ENCODE peak calls at places on chromosomes 12 and 14, in ten cellular contexts. One of them, this sample, is unnamed.
A peak's percentile ranks its signal among the peaks of the same experiment; 100 is the strongest.

GRCh38 chr12:18246057-18246456 is 15.3 kb upstream of the PIK3C2G start:
- DNase-seq in pancreas: no peak
- DNase-seq in HepG2: no peak
- DNase-seq in heart right ventricle: no peak
- DNase-seq in PC-9: no peak
- DNase-seq in CD8-positive, alpha-beta T cell: no peak
- DNase-seq in tibial nerve: no peak
- DNase-seq in astrocyte: no peak
- DNase-seq in cardiac muscle cell: no peak
- DNase-seq in lower lobe of right lung: no peak
- DNase-seq in this sample: no peak

GRCh38 chr12:57138526-57139272 is 8.7 kb downstream of the LRP1-AS start:
- DNase-seq in heart right ventricle: peak; percentile 82
- DNase-seq in pancreas: no peak
- DNase-seq in tibial nerve: peak; percentile 86
- DNase-seq in CD8-positive, alpha-beta T cell: no peak
- DNase-seq in PC-9: no peak
- DNase-seq in HepG2: peak; percentile 83
- DNase-seq in cardiac muscle cell: no peak
- DNase-seq in astrocyte: no peak
- DNase-seq in lower lobe of right lung: peak; percentile 85
- DNase-seq in this sample: peak; percentile 91

GRCh38 chr12:113184900-113185179 is 438 bp downstream of the DDX54 start:
- DNase-seq in CD8-positive, alpha-beta T cell: peak; percentile 90
- DNase-seq in astrocyte: no peak
- DNase-seq in cardiac muscle cell: peak; percentile 89
- DNase-seq in tibial nerve: peak; percentile 86
- DNase-seq in PC-9: peak; percentile 79
- DNase-seq in lower lobe of right lung: peak; percentile 92
- DNase-seq in heart right ventricle: peak; percentile 88
- DNase-seq in pancreas: peak; percentile 87
- DNase-seq in HepG2: peak; percentile 84
- DNase-seq in this sample: peak; percentile 92

GRCh38 chr12:71782007-71782406 is 27.3 kb downstream of the RAB21 start:
- DNase-seq in PC-9: no peak
- DNase-seq in lower lobe of right lung: no peak
- DNase-seq in heart right ventricle: no peak
- DNase-seq in cardiac muscle cell: no peak
- DNase-seq in CD8-positive, alpha-beta T cell: no peak
- DNase-seq in HepG2: no peak
- DNase-seq in tibial nerve: no peak
- DNase-seq in astrocyte: no peak
- DNase-seq in pancreas: no peak
- DNase-seq in this sample: no peak

GRCh38 chr12:53098354-53098981 is 1.0 kb downstream of the IGFBP6 start:
- DNase-seq in lower lobe of right lung: no peak
- DNase-seq in PC-9: peak; percentile 50
- DNase-seq in cardiac muscle cell: no peak
- DNase-seq in pancreas: no peak
- DNase-seq in HepG2: no peak
- DNase-seq in astrocyte: peak; percentile 71
- DNase-seq in CD8-positive, alpha-beta T cell: no peak
- DNase-seq in tibial nerve: peak; percentile 55
- DNase-seq in heart right ventricle: no peak
- DNase-seq in this sample: no peak

GRCh38 chr12:2689879-2690278 is 104.9 kb upstream of the FKBP4 start:
- DNase-seq in CD8-positive, alpha-beta T cell: no peak
- DNase-seq in cardiac muscle cell: no peak
- DNase-seq in pancreas: no peak
- DNase-seq in PC-9: no peak
- DNase-seq in lower lobe of right lung: no peak
- DNase-seq in astrocyte: no peak
- DNase-seq in heart right ventricle: no peak
- DNase-seq in HepG2: no peak
- DNase-seq in tibial nerve: no peak
- DNase-seq in this sample: no peak

GRCh38 chr14:61561144-61561543 is 134.2 kb upstream of the HIF1A start:
- DNase-seq in tibial nerve: no peak
- DNase-seq in CD8-positive, alpha-beta T cell: no peak
- DNase-seq in astrocyte: peak; percentile 61
- DNase-seq in cardiac muscle cell: no peak
- DNase-seq in HepG2: peak; percentile 42
- DNase-seq in lower lobe of right lung: no peak
- DNase-seq in heart right ventricle: no peak
- DNase-seq in pancreas: no peak
- DNase-seq in PC-9: peak; percentile 86
- DNase-seq in this sample: no peak

GRCh38 chr12:124588689-124589318 is 21.4 kb upstream of the NCOR2 start:
- DNase-seq in astrocyte: peak; percentile 81
- DNase-seq in tibial nerve: peak; percentile 67
- DNase-seq in lower lobe of right lung: no peak
- DNase-seq in cardiac muscle cell: no peak
- DNase-seq in HepG2: no peak
- DNase-seq in pancreas: no peak
- DNase-seq in heart right ventricle: no peak
- DNase-seq in PC-9: no peak
- DNase-seq in CD8-positive, alpha-beta T cell: no peak
- DNase-seq in this sample: peak; percentile 72

GRCh38 chr14:30195946-30196345 is 268.3 kb upstream of the PRKD1 start:
- DNase-seq in pancreas: no peak
- DNase-seq in astrocyte: peak; percentile 90
- DNase-seq in tibial nerve: no peak
- DNase-seq in lower lobe of right lung: no peak
- DNase-seq in CD8-positive, alpha-beta T cell: no peak
- DNase-seq in cardiac muscle cell: no peak
- DNase-seq in HepG2: no peak
- DNase-seq in PC-9: no peak
- DNase-seq in heart right ventricle: no peak
- DNase-seq in this sample: no peak

GRCh38 chr12:121794532-121795028 is 1.1 kb upstream of the RHOF start:
- DNase-seq in astrocyte: no peak
- DNase-seq in tibial nerve: no peak
- DNase-seq in pancreas: peak; percentile 70
- DNase-seq in cardiac muscle cell: no peak
- DNase-seq in HepG2: no peak
- DNase-seq in heart right ventricle: no peak
- DNase-seq in PC-9: no peak
- DNase-seq in CD8-positive, alpha-beta T cell: no peak
- DNase-seq in lower lobe of right lung: no peak
- DNase-seq in this sample: peak; percentile 76

GRCh38 chr12:51262758-51263177 is 7.4 kb downstream of the SMAGP start:
- DNase-seq in HepG2: no peak
- DNase-seq in heart right ventricle: no peak
- DNase-seq in PC-9: no peak
- DNase-seq in astrocyte: peak; percentile 33
- DNase-seq in tibial nerve: peak; percentile 25
- DNase-seq in cardiac muscle cell: peak; percentile 20
- DNase-seq in pancreas: peak; percentile 89
- DNase-seq in CD8-positive, alpha-beta T cell: no peak
- DNase-seq in lower lobe of right lung: peak; percentile 58
- DNase-seq in this sample: no peak

GRCh38 chr12:52924764-52925716 is 20.2 kb upstream of the KRT8 start:
- DNase-seq in PC-9: peak; percentile 94
- DNase-seq in tibial nerve: no peak
- DNase-seq in CD8-positive, alpha-beta T cell: no peak
- DNase-seq in pancreas: peak; percentile 48
- DNase-seq in HepG2: peak; percentile 76
- DNase-seq in astrocyte: peak; percentile 99
- DNase-seq in cardiac muscle cell: peak; percentile 84
- DNase-seq in lower lobe of right lung: no peak
- DNase-seq in heart right ventricle: no peak
- DNase-seq in this sample: no peak

GRCh38 chr14:103545915-103546650 is 16.4 kb downstream of the BAG5 start:
- DNase-seq in tibial nerve: no peak
- DNase-seq in HepG2: no peak
- DNase-seq in CD8-positive, alpha-beta T cell: no peak
- DNase-seq in astrocyte: no peak
- DNase-seq in pancreas: no peak
- DNase-seq in cardiac muscle cell: no peak
- DNase-seq in PC-9: no peak
- DNase-seq in lower lobe of right lung: peak; percentile 43
- DNase-seq in heart right ventricle: no peak
- DNase-seq in this sample: no peak

GRCh38 chr14:70907996-70908917 is 998 bp downstream of the PCNX1 start:
- DNase-seq in tibial nerve: peak; percentile 33
- DNase-seq in astrocyte: peak; percentile 64
- DNase-seq in CD8-positive, alpha-beta T cell: peak; percentile 80
- DNase-seq in PC-9: no peak
- DNase-seq in pancreas: peak; percentile 59
- DNase-seq in lower lobe of right lung: peak; percentile 71
- DNase-seq in heart right ventricle: peak; percentile 62
- DNase-seq in HepG2: peak; percentile 70
- DNase-seq in cardiac muscle cell: peak; percentile 62
- DNase-seq in this sample: peak; percentile 80

GRCh38 chr14:70907172-70907995 is at the start of gene PCNX1:
- DNase-seq in CD8-positive, alpha-beta T cell: peak; percentile 95
- DNase-seq in heart right ventricle: peak; percentile 91
- DNase-seq in cardiac muscle cell: peak; percentile 96
- DNase-seq in PC-9: peak; percentile 73
- DNase-seq in pancreas: peak; percentile 86
- DNase-seq in lower lobe of right lung: peak; percentile 93
- DNase-seq in astrocyte: peak; percentile 70
- DNase-seq in tibial nerve: peak; percentile 81
- DNase-seq in HepG2: peak; percentile 79
- DNase-seq in this sample: peak; percentile 91

GRCh38 chr14:70909788-70910614 is 2.7 kb downstream of the PCNX1 start:
- DNase-seq in cardiac muscle cell: no peak
- DNase-seq in heart right ventricle: no peak
- DNase-seq in PC-9: no peak
- DNase-seq in astrocyte: peak; percentile 37
- DNase-seq in pancreas: no peak
- DNase-seq in lower lobe of right lung: no peak
- DNase-seq in HepG2: no peak
- DNase-seq in tibial nerve: no peak
- DNase-seq in CD8-positive, alpha-beta T cell: no peak
- DNase-seq in this sample: no peak

GRCh38 chr14:70906785-70907171 is 481 bp upstream of the PCNX1 start:
- DNase-seq in lower lobe of right lung: no peak
- DNase-seq in cardiac muscle cell: no peak
- DNase-seq in tibial nerve: no peak
- DNase-seq in PC-9: no peak
- DNase-seq in pancreas: no peak
- DNase-seq in CD8-positive, alpha-beta T cell: no peak
- DNase-seq in astrocyte: no peak
- DNase-seq in heart right ventricle: no peak
- DNase-seq in HepG2: no peak
- DNase-seq in this sample: no peak

GRCh38 chr14:70908918-70909641 is 1.8 kb downstream of the PCNX1 start:
- DNase-seq in tibial nerve: no peak
- DNase-seq in PC-9: no peak
- DNase-seq in astrocyte: no peak
- DNase-seq in HepG2: no peak
- DNase-seq in lower lobe of right lung: no peak
- DNase-seq in cardiac muscle cell: no peak
- DNase-seq in CD8-positive, alpha-beta T cell: no peak
- DNase-seq in heart right ventricle: no peak
- DNase-seq in pancreas: no peak
- DNase-seq in this sample: no peak
- H3K4me3 ChIP-seq in tibial nerve: peak overlapping the region; percentile 98
- H3K4me3 ChIP-seq in PC-9: peak overlapping the region; percentile 68
- H3K4me3 ChIP-seq in astrocyte: peak overlapping the region; percentile 78
- H3K4me3 ChIP-seq in HepG2: peak overlapping the region; percentile 92
- H3K4me3 ChIP-seq in lower lobe of right lung: peak overlapping the region; percentile 99
- H3K4me3 ChIP-seq in cardiac muscle cell: peak overlapping the region; percentile 98
- H3K4me3 ChIP-seq in CD8-positive, alpha-beta T cell: peak overlapping the region; percentile 87
- H3K4me3 ChIP-seq in heart right ventricle: peak overlapping the region; percentile 93
- H3K4me3 ChIP-seq in pancreas: peak overlapping the region; percentile 90
- H3K4me3 ChIP-seq in this sample: peak overlapping the region; percentile 99

GRCh38 chr12:81461163-81461562 is 298.0 kb downstream of the PPFIA2 start:
- DNase-seq in heart right ventricle: no peak
- DNase-seq in astrocyte: no peak
- DNase-seq in HepG2: no peak
- DNase-seq in cardiac muscle cell: no peak
- DNase-seq in pancreas: no peak
- DNase-seq in CD8-positive, alpha-beta T cell: no peak
- DNase-seq in lower lobe of right lung: no peak
- DNase-seq in PC-9: no peak
- DNase-seq in tibial nerve: no peak
- DNase-seq in this sample: no peak
- TF ChIP-seq CTCF in heart right ventricle: no peak
- TF ChIP-seq CTCF in astrocyte: peak; percentile 3
- TF ChIP-seq CTCF in HepG2: no peak
- TF ChIP-seq CTCF in cardiac muscle cell: peak; percentile 7
- TF ChIP-seq CTCF in pancreas: no peak
- TF ChIP-seq CTCF in CD8-positive, alpha-beta T cell: no peak
- TF ChIP-seq CTCF in lower lobe of right lung: no peak
- TF ChIP-seq CTCF in PC-9: no peak
- TF ChIP-seq CTCF in tibial nerve: no peak
- TF ChIP-seq CTCF in this sample: no peak

GRCh38 chr14:101520621-101521305 is 40.5 kb upstream of the DIO3 start:
- DNase-seq in cardiac muscle cell: no peak
- DNase-seq in HepG2: no peak
- DNase-seq in lower lobe of right lung: no peak
- DNase-seq in heart right ventricle: no peak
- DNase-seq in CD8-positive, alpha-beta T cell: no peak
- DNase-seq in astrocyte: peak; percentile 19
- DNase-seq in PC-9: no peak
- DNase-seq in tibial nerve: peak; percentile 72
- DNase-seq in pancreas: peak; percentile 21
- DNase-seq in this sample: peak; percentile 49
- H3K4me1 ChIP-seq in cardiac muscle cell: no peaks in the 10 kb centered on the region
- H3K4me1 ChIP-seq in HepG2: no peaks in the 10 kb centered on the region
- H3K4me1 ChIP-seq in lower lobe of right lung: peaks cover 48% of the 10 kb centered on the region
- H3K4me1 ChIP-seq in heart right ventricle: no peaks in the 10 kb centered on the region
- H3K4me1 ChIP-seq in CD8-positive, alpha-beta T cell: no peaks in the 10 kb centered on the region
- H3K4me1 ChIP-seq in astrocyte: no peaks in the 10 kb centered on the region
- H3K4me1 ChIP-seq in PC-9: no peaks in the 10 kb centered on the region
- H3K4me1 ChIP-seq in tibial nerve: peaks cover 5% of the 10 kb centered on the region
- H3K4me1 ChIP-seq in pancreas: no peaks in the 10 kb centered on the region
- H3K4me1 ChIP-seq in this sample: no peaks in the 10 kb centered on the region

DNA sequence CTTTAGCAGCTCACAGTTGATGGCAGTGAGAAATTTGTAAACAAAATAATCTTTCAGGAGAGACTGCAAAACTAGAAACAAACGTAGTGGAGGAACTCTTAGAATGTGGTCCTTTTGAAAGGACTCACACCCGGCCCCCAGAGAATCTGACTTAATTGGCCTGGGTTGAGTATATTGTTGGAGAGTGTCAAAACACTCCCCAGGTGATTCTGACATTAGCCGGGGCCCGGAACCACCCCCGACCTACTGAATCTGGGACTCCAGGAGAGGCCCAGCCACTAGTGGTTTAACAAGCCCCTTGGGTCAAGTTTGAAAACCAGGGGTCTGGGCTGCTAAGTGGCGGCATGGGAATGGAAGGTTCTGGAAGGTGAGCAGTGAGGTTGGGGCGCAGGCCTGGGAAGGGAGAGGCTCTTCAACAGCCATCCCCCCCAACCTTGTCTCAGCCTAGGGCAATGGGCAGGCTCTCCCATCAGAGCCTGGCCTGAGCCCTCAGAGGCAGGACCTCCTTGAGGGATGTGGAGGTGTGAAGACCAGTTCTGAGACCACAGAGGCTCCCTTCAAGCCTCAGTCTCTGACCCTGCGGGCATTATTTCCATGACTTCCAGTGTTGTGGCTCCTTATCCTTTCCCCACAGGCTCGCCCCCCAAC is 1.1 kb upstream of the ELK3 start:
- DNase-seq in PC-9: no peak
- DNase-seq in cardiac muscle cell: no peak
- DNase-seq in lower lobe of right lung: no peak
- DNase-seq in heart right ventricle: no peak
- DNase-seq in pancreas: no peak
- DNase-seq in astrocyte: no peak
- DNase-seq in tibial nerve: no peak
- DNase-seq in CD8-positive, alpha-beta T cell: no peak
- DNase-seq in HepG2: no peak
- DNase-seq in this sample: no peak
- H3K4me3 ChIP-seq in PC-9: peak overlapping the region; percentile 89
- H3K4me3 ChIP-seq in cardiac muscle cell: no peak overlapping the region
- H3K4me3 ChIP-seq in lower lobe of right lung: no peak overlapping the region
- H3K4me3 ChIP-seq in heart right ventricle: no peak overlapping the region
- H3K4me3 ChIP-seq in pancreas: no peak overlapping the region
- H3K4me3 ChIP-seq in astrocyte: no peak overlapping the region
- H3K4me3 ChIP-seq in tibial nerve: no peak overlapping the region
- H3K4me3 ChIP-seq in CD8-positive, alpha-beta T cell: no peak overlapping the region
- H3K4me3 ChIP-seq in HepG2: no peak overlapping the region
- H3K4me3 ChIP-seq in this sample: peak overlapping the region; percentile 91